ENCODE peak calls at places on chromosome 1, in eight cellular contexts. One of them, this sample, is unnamed.

GRCh38 chr1:153361129-153362109 is 3.8 kb downstream of the S100A9 start:
- DNase-seq in CD8-positive, alpha-beta memory T cell: no peak
- DNase-seq in lower lobe of right lung: no peak
- DNase-seq in neural crest cell: no peak
- DNase-seq in mesothelial cell of epicardium: no peak
- DNase-seq in activated gamma-delta T cell treated with Interleukin-2 at 50 U/mL for 16 hours: no peak
- DNase-seq in NCI-H1694 treated with DMSO at 0.1 percent for 48 hours: no peak
- DNase-seq in myocyte: no peak
- DNase-seq in this sample: no peak

GRCh38 chr1:18008116-18008515 is 99.5 kb upstream of the IGSF21 start:
- DNase-seq in CD8-positive, alpha-beta memory T cell: no peak
- DNase-seq in lower lobe of right lung: no peak
- DNase-seq in neural crest cell: no peak
- DNase-seq in mesothelial cell of epicardium: no peak
- DNase-seq in activated gamma-delta T cell treated with Interleukin-2 at 50 U/mL for 16 hours: no peak
- DNase-seq in NCI-H1694 treated with DMSO at 0.1 percent for 48 hours: peak
- DNase-seq in myocyte: no peak
- DNase-seq in this sample: no peak

GRCh38 chr1:96010000-96010399 is 711.6 kb upstream of the PTBP2 start:
- DNase-seq in CD8-positive, alpha-beta memory T cell: no peak
- DNase-seq in lower lobe of right lung: no peak
- DNase-seq in neural crest cell: no peak
- DNase-seq in mesothelial cell of epicardium: no peak
- DNase-seq in activated gamma-delta T cell treated with Interleukin-2 at 50 U/mL for 16 hours: no peak
- DNase-seq in NCI-H1694 treated with DMSO at 0.1 percent for 48 hours: no peak
- DNase-seq in myocyte: no peak
- DNase-seq in this sample: no peak

GRCh38 chr1:202471246-202471645 is 122.7 kb downstream of the PPP1R12B start:
- DNase-seq in CD8-positive, alpha-beta memory T cell: no peak
- DNase-seq in lower lobe of right lung: no peak
- DNase-seq in neural crest cell: no peak
- DNase-seq in mesothelial cell of epicardium: no peak
- DNase-seq in activated gamma-delta T cell treated with Interleukin-2 at 50 U/mL for 16 hours: no peak
- DNase-seq in NCI-H1694 treated with DMSO at 0.1 percent for 48 hours: no peak
- DNase-seq in myocyte: no peak
- DNase-seq in this sample: no peak

GRCh38 chr1:240192851-240193250 is 101.2 kb downstream of the FMN2 start:
- DNase-seq in CD8-positive, alpha-beta memory T cell: no peak
- DNase-seq in lower lobe of right lung: no peak
- DNase-seq in neural crest cell: no peak
- DNase-seq in mesothelial cell of epicardium: no peak
- DNase-seq in activated gamma-delta T cell treated with Interleukin-2 at 50 U/mL for 16 hours: no peak
- DNase-seq in NCI-H1694 treated with DMSO at 0.1 percent for 48 hours: no peak
- DNase-seq in myocyte: no peak
- DNase-seq in this sample: no peak

GRCh38 chr1:225772323-225772768 is 5.3 kb upstream of the SRP9 start:
- DNase-seq in CD8-positive, alpha-beta memory T cell: no peak
- DNase-seq in lower lobe of right lung: peak
- DNase-seq in neural crest cell: peak
- DNase-seq in mesothelial cell of epicardium: peak
- DNase-seq in activated gamma-delta T cell treated with Interleukin-2 at 50 U/mL for 16 hours: no peak
- DNase-seq in NCI-H1694 treated with DMSO at 0.1 percent for 48 hours: peak
- DNase-seq in myocyte: peak
- DNase-seq in this sample: peak

GRCh38 chr1:60345621-60346020 is 272.1 kb upstream of the C1orf87 start:
- DNase-seq in CD8-positive, alpha-beta memory T cell: no peak
- DNase-seq in lower lobe of right lung: no peak
- DNase-seq in neural crest cell: no peak
- DNase-seq in mesothelial cell of epicardium: no peak
- DNase-seq in activated gamma-delta T cell treated with Interleukin-2 at 50 U/mL for 16 hours: no peak
- DNase-seq in NCI-H1694 treated with DMSO at 0.1 percent for 48 hours: no peak
- DNase-seq in myocyte: no peak
- DNase-seq in this sample: no peak

GRCh38 chr1:28740118-28740517 is 3.4 kb downstream of the YTHDF2 start:
- DNase-seq in CD8-positive, alpha-beta memory T cell: no peak
- DNase-seq in lower lobe of right lung: no peak
- DNase-seq in neural crest cell: no peak
- DNase-seq in mesothelial cell of epicardium: no peak
- DNase-seq in activated gamma-delta T cell treated with Interleukin-2 at 50 U/mL for 16 hours: no peak
- DNase-seq in NCI-H1694 treated with DMSO at 0.1 percent for 48 hours: no peak
- DNase-seq in myocyte: no peak
- DNase-seq in this sample: no peak

GRCh38 chr1:68624233-68624632 is 127.4 kb upstream of the DEPDC1 start:
- DNase-seq in CD8-positive, alpha-beta memory T cell: no peak
- DNase-seq in lower lobe of right lung: no peak
- DNase-seq in neural crest cell: no peak
- DNase-seq in mesothelial cell of epicardium: no peak
- DNase-seq in activated gamma-delta T cell treated with Interleukin-2 at 50 U/mL for 16 hours: no peak
- DNase-seq in NCI-H1694 treated with DMSO at 0.1 percent for 48 hours: no peak
- DNase-seq in myocyte: peak
- DNase-seq in this sample: no peak

GRCh38 chr1:8702848-8703810 is 114.3 kb downstream of the RERE start:
- DNase-seq in CD8-positive, alpha-beta memory T cell: peak
- DNase-seq in lower lobe of right lung: peak
- DNase-seq in neural crest cell: peak
- DNase-seq in mesothelial cell of epicardium: peak
- DNase-seq in activated gamma-delta T cell treated with Interleukin-2 at 50 U/mL for 16 hours: peak
- DNase-seq in NCI-H1694 treated with DMSO at 0.1 percent for 48 hours: peak
- DNase-seq in myocyte: peak
- DNase-seq in this sample: peak

GRCh38 chr1:91091812-91092211 is 70.0 kb upstream of the ZNF644 start:
- DNase-seq in CD8-positive, alpha-beta memory T cell: no peak
- DNase-seq in lower lobe of right lung: no peak
- DNase-seq in neural crest cell: no peak
- DNase-seq in mesothelial cell of epicardium: no peak
- DNase-seq in activated gamma-delta T cell treated with Interleukin-2 at 50 U/mL for 16 hours: no peak
- DNase-seq in NCI-H1694 treated with DMSO at 0.1 percent for 48 hours: no peak
- DNase-seq in myocyte: no peak
- DNase-seq in this sample: peak

GRCh38 chr1:12453400-12454343 is 164.3 kb downstream of the DHRS3 start:
- DNase-seq in CD8-positive, alpha-beta memory T cell: no peak
- DNase-seq in lower lobe of right lung: no peak
- DNase-seq in neural crest cell: no peak
- DNase-seq in mesothelial cell of epicardium: no peak
- DNase-seq in activated gamma-delta T cell treated with Interleukin-2 at 50 U/mL for 16 hours: no peak
- DNase-seq in NCI-H1694 treated with DMSO at 0.1 percent for 48 hours: no peak
- DNase-seq in myocyte: no peak
- DNase-seq in this sample: peak

GRCh38 chr1:115545791-115546733 is 95.7 kb upstream of the VANGL1 start:
- DNase-seq in CD8-positive, alpha-beta memory T cell: no peak
- DNase-seq in lower lobe of right lung: no peak
- DNase-seq in neural crest cell: peak
- DNase-seq in mesothelial cell of epicardium: peak
- DNase-seq in activated gamma-delta T cell treated with Interleukin-2 at 50 U/mL for 16 hours: no peak
- DNase-seq in NCI-H1694 treated with DMSO at 0.1 percent for 48 hours: no peak
- DNase-seq in myocyte: peak
- DNase-seq in this sample: peak

GRCh38 chr1:64282353-64282752 is 78.9 kb downstream of the UBE2U start:
- DNase-seq in CD8-positive, alpha-beta memory T cell: no peak
- DNase-seq in lower lobe of right lung: peak
- DNase-seq in neural crest cell: no peak
- DNase-seq in mesothelial cell of epicardium: peak
- DNase-seq in activated gamma-delta T cell treated with Interleukin-2 at 50 U/mL for 16 hours: no peak
- DNase-seq in NCI-H1694 treated with DMSO at 0.1 percent for 48 hours: peak
- DNase-seq in myocyte: peak
- DNase-seq in this sample: no peak